ENCODE peak calls at places on chromosome 12, in seven cellular contexts. N is Caco-2; O is PC-9; I is HCT116; V is left lung; M is right lobe of liver; W is naive thymus-derived CD4-positive, alpha-beta T cell. U is an unnamed sample.

GRCh38 chr12:27474344-27474743 is 27.8 kb downstream of the SMCO2 start:
- DNase-seq in N (no peak), O (no peak), I (no peak), V (no peak), M (no peak), W (no peak), U (no peak)

GRCh38 chr12:88805286-88805685 is 225.0 kb upstream of the KITLG start:
- DNase-seq in N (no peak), O (no peak), I (no peak), V (no peak), M (no peak), W (no peak), U (no peak)

GRCh38 chr12:20058068-20058467 is 310.3 kb upstream of the PDE3A start:
- DNase-seq in N (no peak), O (no peak), I (no peak), V (no peak), M (no peak), W (no peak), U (no peak)

GRCh38 chr12:28583771-28584261 is 393.6 kb downstream of the CCDC91 start:
- DNase-seq in N (no peak), O (no peak), I (no peak), V (no peak), M (no peak), W (no peak), U (no peak)

GRCh38 chr12:71183018-71183417 is 25.2 kb upstream of the TSPAN8 start:
- DNase-seq in N (no peak), O (no peak), I (peak; percentile 44), V (no peak), M (no peak), W (no peak), U (no peak)

GRCh38 chr12:111011999-111012600 is 91.7 kb upstream of the MYL2 start:
- DNase-seq in N (no peak), O (no peak), I (no peak), V (no peak), M (no peak), W (no peak), U (no peak)

GRCh38 chr12:59927041-59927440 is 331.2 kb downstream of the SLC16A7 start:
- DNase-seq in N (no peak), O (no peak), I (no peak), V (no peak), M (no peak), W (no peak), U (no peak)

GRCh38 chr12:51025182-51025747 is 919 bp downstream of the SLC11A2 start:
- DNase-seq in N (peak; percentile 11), O (no peak), I (no peak), V (no peak), M (no peak), W (no peak), U (no peak)

GRCh38 chr12:107512391-107512790 is 173.2 kb upstream of the PWP1 start:
- DNase-seq in N (no peak), O (no peak), I (no peak), V (no peak), M (no peak), W (no peak), U (no peak)

GRCh38 chr12:48197549-48197966 is 5.5 kb downstream of the OR10AD1 start:
- DNase-seq in N (no peak), O (peak; percentile 48), I (peak; percentile 23), V (no peak), M (no peak), W (peak; percentile 19), U (no peak)

GRCh38 chr12:119326341-119326740 is 8.2 kb upstream of the CCDC60 start:
- DNase-seq in N (no peak), O (no peak), I (no peak), V (no peak), M (no peak), W (no peak), U (no peak)

GRCh38 chr12:119322324-119322723 is 12.2 kb upstream of the CCDC60 start:
- DNase-seq in N (no peak), O (no peak), I (no peak), V (no peak), M (peak; percentile 46), W (no peak), U (no peak)

GRCh38 chr12:119319638-119320037 is 14.9 kb upstream of the CCDC60 start:
- DNase-seq in N (no peak), O (no peak), I (no peak), V (no peak), M (no peak), W (no peak), U (no peak)

GRCh38 chr12:119318811-119319210 is 15.7 kb upstream of the CCDC60 start:
- DNase-seq in N (no peak), O (no peak), I (no peak), V (no peak), M (no peak), W (no peak), U (no peak)

DNA sequence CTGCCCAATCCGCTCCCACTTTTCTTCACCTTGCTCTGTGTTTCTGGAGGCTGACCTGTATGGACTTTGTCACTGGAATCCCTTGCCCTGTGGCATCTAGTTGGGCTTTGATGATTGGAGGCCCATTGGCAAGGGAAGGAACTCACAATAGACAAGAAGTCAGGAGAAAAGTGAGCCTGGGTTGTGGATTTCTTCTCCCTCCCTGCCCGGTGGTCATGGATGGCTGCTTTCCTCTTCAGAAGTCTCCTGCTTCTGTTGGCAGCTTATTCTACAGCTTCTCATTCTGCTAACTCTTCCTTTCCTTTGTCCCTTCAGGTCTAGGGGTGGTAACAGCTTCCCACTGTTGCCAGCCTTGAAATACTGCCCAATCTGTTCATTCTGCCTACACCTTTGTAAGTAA is 13.9 kb upstream of the CCDC60 start:
- DNase-seq in N (no peak), O (no peak), I (no peak), V (no peak), M (no peak), W (no peak), U (no peak)
- H3K4me1 ChIP-seq in N (no peaks in the 10 kb centered on the region), O (no peaks in the 10 kb centered on the region), I (no peaks in the 10 kb centered on the region), V (no peaks in the 10 kb centered on the region), M (no peaks in the 10 kb centered on the region), W (no peaks in the 10 kb centered on the region), U (no peaks in the 10 kb centered on the region)

GRCh38 chr12:68614772-68615171 is 4.1 kb downstream of the RAP1B start:
- DNase-seq in N (no peak), O (no peak), I (no peak), V (no peak), M (no peak), W (no peak), U (no peak)

GRCh38 chr12:68612245-68612644 is 1.5 kb downstream of the RAP1B start:
- DNase-seq in N (no peak), O (no peak), I (no peak), V (no peak), M (no peak), W (no peak), U (no peak)

GRCh38 chr12:68614105-68614679 is 3.5 kb downstream of the RAP1B start:
- DNase-seq in N (no peak), O (no peak), I (no peak), V (no peak), M (no peak), W (no peak), U (no peak)

GRCh38 chr12:68612675-68613074 is 2.0 kb downstream of the RAP1B start:
- DNase-seq in N (no peak), O (no peak), I (no peak), V (no peak), M (no peak), W (no peak), U (no peak)

GRCh38 chr12:68613209-68613904 is 2.7 kb downstream of the RAP1B start:
- DNase-seq in N (no peak), O (no peak), I (no peak), V (no peak), M (no peak), W (no peak), U (no peak)
- H3K4me3 ChIP-seq in N (no peak overlapping the region), O (peak overlapping the region; percentile 89), I (no peak overlapping the region), V (no peak overlapping the region), M (peak overlapping the region; percentile 78), W (peak overlapping the region; percentile 89), U (peak overlapping the region; percentile 88)

DNA sequence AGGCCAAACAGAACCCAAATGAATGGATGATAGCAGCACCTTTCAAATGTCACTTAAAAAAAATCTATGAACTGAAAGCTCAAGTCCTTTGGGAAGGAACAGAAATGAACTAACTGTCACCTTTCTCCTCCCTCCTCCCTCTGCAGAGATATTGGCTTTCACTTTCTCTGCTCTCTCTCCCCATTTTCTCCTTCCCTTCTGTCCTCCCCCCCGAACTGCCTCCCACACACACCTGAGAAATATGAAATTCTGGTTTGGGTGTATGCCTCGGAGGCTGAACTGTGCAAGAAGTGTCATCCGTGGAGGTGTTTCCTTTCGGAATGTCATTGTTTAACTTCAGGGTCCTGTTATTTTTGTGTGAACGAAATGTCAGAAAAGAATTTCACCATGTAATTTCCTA is 87.8 kb downstream of the NEDD1 start:
- DNase-seq in N (no peak), O (no peak), I (no peak), V (no peak), M (no peak), W (no peak), U (no peak)
- H3K27me3 ChIP-seq in N (no peaks in the 10 kb centered on the region), O (peaks cover 50% of the 10 kb centered on the region), I (peaks cover 93% of the 10 kb centered on the region), V (no peaks in the 10 kb centered on the region), M (no peaks in the 10 kb centered on the region), W (no peaks in the 10 kb centered on the region), U (peaks cover 2% of the 10 kb centered on the region)

GRCh38 chr12:64678248-64678647 is 68.0 kb downstream of the RASSF3 start:
- DNase-seq in N (peak; percentile 37), O (peak; percentile 47), I (no peak), V (no peak), M (no peak), W (no peak), U (no peak)
- H3K4me1 ChIP-seq in N (peaks cover 45% of the 10 kb centered on the region), O (peaks cover 67% of the 10 kb centered on the region), I (peaks cover 85% of the 10 kb centered on the region), V (peaks cover 100% of the 10 kb centered on the region), M (peaks cover 6% of the 10 kb centered on the region), W (peaks cover 97% of the 10 kb centered on the region), U (peaks cover 19% of the 10 kb centered on the region)

DNA sequence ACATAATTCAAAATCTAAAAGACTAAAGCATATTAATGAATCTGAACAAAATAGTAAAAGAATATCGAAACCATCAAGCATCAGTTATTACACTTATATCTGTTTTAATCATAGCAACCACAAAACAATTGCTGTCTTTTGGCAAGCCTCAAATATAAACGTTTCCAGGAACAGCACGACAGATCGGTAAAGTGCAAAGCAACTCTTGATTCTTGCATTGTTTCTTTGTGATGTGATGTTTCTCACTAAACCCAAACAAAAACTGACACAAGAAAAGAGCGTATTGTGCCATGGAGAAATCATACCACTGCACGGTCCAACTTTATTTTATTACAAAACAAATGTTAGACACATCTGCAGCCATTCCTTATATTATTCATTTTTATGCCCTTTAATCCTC is 9.2 kb upstream of the MYF6 start:
- DNase-seq in N (no peak), O (no peak), I (no peak), V (no peak), M (no peak), W (no peak), U (no peak)
- H3K4me3 ChIP-seq in N (no peak overlapping the region), O (no peak overlapping the region), I (no peak overlapping the region), V (no peak overlapping the region), M (no peak overlapping the region), W (no peak overlapping the region), U (no peak overlapping the region)

DNA sequence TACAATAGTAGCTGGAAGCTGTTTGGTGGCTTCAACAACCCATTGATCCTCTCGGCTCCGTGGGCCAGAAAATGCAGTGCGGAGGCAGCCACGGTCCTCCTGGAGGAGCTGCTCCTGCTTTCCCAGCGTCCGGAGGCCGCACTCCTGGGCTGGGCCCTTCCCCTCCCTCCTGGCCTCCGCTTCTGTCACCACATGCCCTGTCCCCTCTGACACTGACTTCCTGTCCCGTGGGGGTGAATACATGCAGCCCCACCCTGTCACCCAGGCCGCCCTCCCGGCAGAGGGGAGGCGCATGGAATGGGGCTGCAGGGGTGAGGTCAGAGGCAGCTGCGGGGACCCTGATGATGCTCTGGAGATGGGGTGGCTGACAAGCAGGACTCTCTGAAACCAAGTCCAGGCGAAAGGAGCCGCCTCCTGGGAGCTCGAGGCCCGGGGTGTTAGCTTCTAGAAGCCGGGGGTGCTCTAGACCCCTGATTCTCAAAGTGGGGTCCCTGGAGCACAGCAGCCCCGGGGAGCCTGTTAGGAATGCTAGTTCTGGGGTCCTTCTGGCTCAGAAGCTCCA is 32.2 kb downstream of the NOC4L start:
- DNase-seq in N (no peak), O (no peak), I (no peak), V (peak; percentile 79), M (no peak), W (no peak), U (peak; percentile 46)
- H3K27me3 ChIP-seq in N (no peaks in the 10 kb centered on the region), O (peaks cover 96% of the 10 kb centered on the region), I (no peaks in the 10 kb centered on the region), V (peaks cover 3% of the 10 kb centered on the region), M (no peaks in the 10 kb centered on the region), W (no peaks in the 10 kb centered on the region), U (no peaks in the 10 kb centered on the region)